ENCODE peak calls at places on chromosome 5, in eight cellular contexts. G, O, P, Y, T, S, M and B are unnamed samples.

GRCh38 chr5:138910546-138911185 is 35.5 kb upstream of the LRRTM2 start:
- DNase-seq in M (no peak), Y (no peak), P (no peak), S (no peak), G (no peak), O (no peak), T (no peak), B (no peak)

GRCh38 chr5:963673-964531 is 44.7 kb upstream of the NKD2 start:
- DNase-seq in Y (no peak), S (peak), O (no peak), M (no peak), T (no peak), G (peak), P (no peak), B (peak)

GRCh38 chr5:10351199-10351881 is 2.2 kb upstream of the MARCHF6 start:
- DNase-seq in S (peak), O (no peak), Y (peak), M (no peak), P (peak), G (no peak), T (peak), B (peak)

GRCh38 chr5:140239939-140240700 is 62.8 kb downstream of the PFDN1 start:
- DNase-seq in M (peak), O (peak), G (peak), S (peak), T (no peak), Y (peak), P (no peak), B (no peak)

GRCh38 chr5:180630426-180630825 is 19.0 kb downstream of the FLT4 start:
- DNase-seq in O (no peak), Y (no peak), G (peak), M (no peak), S (no peak), T (no peak), P (no peak), B (no peak)

GRCh38 chr5:95296291-95296690 is 11.4 kb upstream of the MCTP1 start:
- DNase-seq in S (no peak), G (no peak), T (no peak), P (no peak), O (no peak), M (no peak), Y (no peak), B (no peak)

GRCh38 chr5:139746691-139747582 is 48.7 kb upstream of the PSD2 start:
- DNase-seq in Y (peak), S (peak), P (no peak), G (peak), T (no peak), M (no peak), O (no peak), B (no peak)

GRCh38 chr5:4387295-4387694 is 752.8 kb upstream of the ADAMTS16 start:
- DNase-seq in S (no peak), P (peak), G (no peak), T (no peak), Y (no peak), O (peak), M (no peak), B (no peak)

GRCh38 chr5:64666058-64666457 is 24.2 kb upstream of the SHISAL2B start:
- DNase-seq in M (no peak), T (no peak), P (peak), Y (peak), G (no peak), O (no peak), S (peak), B (peak)

GRCh38 chr5:69230181-69230580 is 4.5 kb upstream of the CDK7 start:
- DNase-seq in M (no peak), P (peak), Y (no peak), O (no peak), S (no peak), G (no peak), T (no peak), B (no peak)

GRCh38 chr5:58133631-58134296 is 326.1 kb downstream of the PLK2 start:
- DNase-seq in P (peak), O (no peak), S (no peak), G (no peak), Y (no peak), T (peak), M (no peak), B (peak)

GRCh38 chr5:136396886-136397285 is 31.5 kb upstream of the TRPC7 start:
- DNase-seq in G (no peak), T (no peak), Y (no peak), O (no peak), S (no peak), M (no peak), P (no peak), B (no peak)

GRCh38 chr5:148924817-148925216 is 98.4 kb downstream of the ADRB2 start:
- DNase-seq in G (no peak), P (peak), O (peak), T (peak), M (no peak), S (no peak), Y (peak), B (no peak)

GRCh38 chr5:150486402-150487198 is 21.3 kb upstream of the NDST1 start:
- DNase-seq in T (peak), O (peak), M (peak), Y (peak), P (peak), S (peak), G (peak), B (no peak)

GRCh38 chr5:112685929-112686328 is 51.8 kb upstream of the APC start:
- DNase-seq in T (no peak), Y (no peak), G (no peak), M (no peak), S (no peak), P (no peak), O (no peak), B (no peak)

GRCh38 chr5:178527458-178528307 is 62.5 kb downstream of the COL23A1 start:
- DNase-seq in T (no peak), O (no peak), Y (no peak), M (no peak), S (no peak), P (no peak), G (peak), B (no peak)

GRCh38 chr5:104344809-104345512 is 782.4 kb upstream of the NUDT12 start:
- DNase-seq in T (no peak), G (no peak), O (no peak), P (peak), Y (peak), M (no peak), S (no peak), B (no peak)

GRCh38 chr5:138873886-138874200 is 1.3 kb downstream of the LRRTM2 start:
- DNase-seq in M (no peak), S (no peak), T (peak), O (no peak), Y (no peak), P (no peak), G (no peak), B (no peak)

GRCh38 chr5:60687927-60688720 is 11.8 kb downstream of the DEPDC1B start:
- DNase-seq in T (no peak), O (no peak), Y (peak), G (no peak), M (no peak), P (peak), S (peak), B (peak)

GRCh38 chr5:99104538-99105132 is 175.8 kb upstream of the CHD1 start:
- DNase-seq in M (no peak), O (no peak), T (no peak), Y (no peak), P (peak), G (no peak), S (peak), B (peak)

GRCh38 chr5:30100929-30101328 is 1092.6 kb upstream of the CDH6 start:
- DNase-seq in O (no peak), G (no peak), S (no peak), Y (no peak), P (no peak), T (no peak), M (no peak), B (no peak)

GRCh38 chr5:94746731-94747124 is 128.3 kb downstream of the SLF1 start:
- DNase-seq in P (no peak), M (no peak), T (no peak), Y (no peak), O (no peak), S (peak), G (no peak), B (no peak)

GRCh38 chr5:14144586-14145355 is 1.6 kb downstream of the TRIO start:
- DNase-seq in M (peak), G (peak), O (peak), T (no peak), P (peak), Y (peak), S (peak), B (no peak)

GRCh38 chr5:127872494-127872893 is 169.3 kb downstream of the CCDC192 start:
- DNase-seq in P (no peak), Y (no peak), M (no peak), G (no peak), S (no peak), T (no peak), O (no peak), B (no peak)

GRCh38 chr5:127875235-127876021 is 172.2 kb downstream of the CCDC192 start:
- DNase-seq in P (peak), T (peak), S (peak), O (no peak), M (peak), G (peak), Y (peak), B (no peak)

GRCh38 chr5:127878174-127878750 is 175.1 kb downstream of the CCDC192 start:
- DNase-seq in Y (peak), P (peak), M (peak), S (peak), O (no peak), G (no peak), T (no peak), B (no peak)

GRCh38 chr5:127871448-127872153 is 168.4 kb downstream of the CCDC192 start:
- DNase-seq in G (no peak), Y (no peak), T (peak), O (no peak), P (peak), M (no peak), S (no peak), B (no peak)

GRCh38 chr5:127876384-127876783 is 173.2 kb downstream of the CCDC192 start:
- DNase-seq in T (no peak), Y (no peak), G (no peak), P (peak), O (no peak), S (no peak), M (no peak), B (no peak)
- H3K27ac ChIP-seq in T (peak), Y (no peak), G (no peak), P (no peak), O (no peak), S (no peak), M (peak), B (no peak)

DNA sequence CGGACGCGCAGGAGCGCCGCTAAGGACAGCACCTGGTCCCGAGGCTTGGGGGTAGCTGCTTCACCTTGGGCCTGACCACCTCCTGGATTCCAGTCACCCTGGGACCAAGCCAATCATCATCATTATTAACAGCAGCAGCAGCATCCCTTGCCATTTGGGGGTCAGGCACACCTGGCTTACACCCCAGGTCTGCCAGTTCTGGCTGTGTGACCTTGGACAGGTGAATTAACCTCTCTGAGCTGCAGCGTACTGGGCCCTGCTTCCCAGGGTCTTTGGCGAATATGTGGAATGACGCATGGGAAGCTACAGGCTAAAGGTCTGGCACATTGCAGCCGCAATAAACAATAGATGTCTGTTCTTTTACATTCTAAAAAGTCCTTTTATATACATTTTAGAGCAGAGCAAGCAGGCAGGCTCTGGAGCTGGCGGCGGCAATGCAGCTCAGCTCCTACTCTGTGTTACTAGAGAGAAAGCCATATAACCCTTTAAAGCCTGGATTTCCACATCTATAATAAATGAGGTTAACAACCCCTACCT is 97.8 kb upstream of the CPLX2 start:
- DNase-seq in P (no peak), Y (peak), S (no peak), M (no peak), O (no peak), G (no peak), T (no peak), B (no peak)
- H3K4me3 ChIP-seq in P (no peak), Y (no peak), S (no peak), M (no peak), O (no peak), G (no peak), T (no peak), B (no peak)

GRCh38 chr5:161284445-161284844 is 262.1 kb downstream of the GABRB2 start:
- DNase-seq in Y (peak), G (no peak), T (no peak), O (no peak), P (no peak), M (no peak), S (no peak), B (no peak)

GRCh38 chr5:161283296-161283695 is 263.2 kb downstream of the GABRB2 start:
- DNase-seq in T (no peak), S (no peak), O (no peak), Y (no peak), M (no peak), G (no peak), P (no peak), B (no peak)

GRCh38 chr5:161287436-161287835 is 259.1 kb downstream of the GABRB2 start:
- DNase-seq in S (no peak), P (no peak), G (no peak), O (no peak), Y (no peak), M (no peak), T (no peak), B (no peak)

GRCh38 chr5:161288071-161288470 is 258.5 kb downstream of the GABRB2 start:
- DNase-seq in O (no peak), S (no peak), P (no peak), T (no peak), M (no peak), G (no peak), Y (no peak), B (no peak)

GRCh38 chr5:161286066-161286655 is 260.4 kb downstream of the GABRB2 start:
- DNase-seq in Y (no peak), P (no peak), O (no peak), M (no peak), S (no peak), G (no peak), T (no peak), B (no peak)
- H3K27ac ChIP-seq in Y (no peak), P (no peak), O (no peak), M (no peak), S (no peak), G (no peak), T (no peak), B (no peak)

GRCh38 chr5:156879665-156880285 is 29.7 kb downstream of the PPP1R2B start:
- DNase-seq in Y (no peak), S (no peak), P (no peak), T (no peak), O (no peak), M (no peak), G (no peak), B (no peak)
- H3K4me3 ChIP-seq in Y (no peak), S (no peak), P (no peak), T (no peak), O (no peak), M (no peak), G (no peak), B (no peak)

GRCh38 chr5:143306040-143306439 is 97.4 kb downstream of the NR3C1 start:
- DNase-seq in M (no peak), G (no peak), S (no peak), T (no peak), Y (no peak), P (no peak), O (no peak), B (no peak)
- H3K27ac ChIP-seq in M (no peak), G (no peak), S (no peak), T (no peak), Y (no peak), P (no peak), O (no peak), B (no peak)

DNA sequence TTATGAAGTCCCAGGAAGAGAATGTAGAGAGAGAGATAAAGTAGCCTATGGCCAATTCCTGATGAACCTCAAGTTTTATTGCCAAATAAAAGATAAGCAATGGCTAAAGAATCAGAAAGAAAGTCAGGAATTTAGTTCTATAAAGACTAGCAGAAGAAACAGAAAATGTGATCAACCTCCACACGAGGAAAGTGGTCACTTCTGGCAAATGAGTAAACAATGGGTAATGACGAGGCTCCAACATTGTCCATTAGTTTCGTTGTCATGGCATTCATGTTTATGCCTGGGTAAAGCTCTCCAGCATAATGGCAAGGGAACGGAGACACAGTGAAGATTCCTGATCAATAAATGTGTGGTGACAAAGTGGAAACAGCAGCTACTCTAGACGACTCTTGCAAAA is 341.8 kb upstream of the CTNND2 start:
- DNase-seq in M (no peak), T (no peak), G (no peak), P (no peak), O (no peak), S (no peak), Y (no peak), B (no peak)
- H3K4me3 ChIP-seq in M (no peak), T (no peak), G (no peak), P (no peak), O (no peak), S (no peak), Y (no peak), B (no peak)

GRCh38 chr5:173781826-173782670 is 106.1 kb upstream of the CPEB4 start:
- DNase-seq in T (peak), O (peak), P (peak), G (peak), Y (no peak), M (peak), S (peak), B (peak)

GRCh38 chr5:173781432-173781825 is 106.7 kb upstream of the CPEB4 start:
- DNase-seq in M (no peak), P (no peak), T (peak), O (no peak), S (no peak), Y (no peak), G (no peak), B (peak)

GRCh38 chr5:173782671-173783101 is 105.5 kb upstream of the CPEB4 start:
- DNase-seq in O (no peak), Y (no peak), T (no peak), S (no peak), M (no peak), P (no peak), G (no peak), B (no peak)

GRCh38 chr5:173778784-173779304 is 109.3 kb upstream of the CPEB4 start:
- DNase-seq in P (no peak), Y (no peak), G (no peak), S (peak), O (no peak), M (no peak), T (peak), B (peak)

DNA sequence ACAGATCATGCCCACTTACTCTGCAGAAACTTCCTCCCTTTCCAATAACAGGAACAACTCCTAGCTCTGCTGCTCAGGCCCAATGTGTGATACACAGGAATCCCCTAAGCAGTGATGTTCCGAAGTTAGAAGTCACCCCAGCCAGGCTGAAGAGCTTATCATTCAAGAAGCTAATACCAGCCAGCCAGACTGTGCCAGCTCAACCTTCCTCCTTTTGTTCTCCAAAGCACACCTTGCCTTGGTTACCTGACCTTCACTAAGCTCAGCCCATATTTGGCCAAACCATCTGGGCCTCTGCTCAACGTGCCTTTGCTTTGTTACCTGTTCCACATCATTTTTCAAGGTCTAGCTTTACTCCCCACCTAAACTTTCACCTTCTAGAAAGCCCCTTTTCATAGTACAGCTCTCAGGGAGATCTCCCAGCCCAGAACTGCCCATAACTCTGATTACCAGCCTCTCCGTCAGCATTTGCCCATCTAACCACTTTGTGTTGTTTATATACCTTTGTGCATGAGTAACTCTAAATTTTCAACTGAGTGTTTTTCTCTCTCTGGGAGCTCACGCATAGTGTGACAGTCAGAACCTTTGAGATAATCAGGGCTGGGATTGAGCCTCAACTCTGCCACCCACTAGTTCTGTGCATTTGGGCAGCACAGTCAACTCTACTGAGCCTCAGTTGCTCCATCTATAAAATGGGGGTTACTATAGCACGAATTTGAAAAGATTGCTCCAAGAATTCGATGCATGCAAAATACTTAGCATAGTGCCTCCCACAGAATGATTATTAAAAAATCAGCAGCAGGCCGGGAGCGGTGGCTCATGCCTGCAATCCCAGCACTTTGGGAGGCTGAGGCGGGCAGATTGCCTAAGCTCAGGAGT is 107.6 kb upstream of the CPEB4 start:
- DNase-seq in T (no peak), G (no peak), P (no peak), M (no peak), Y (no peak), S (peak), O (no peak), B (no peak)
- H3K27ac ChIP-seq in T (peak), G (no peak), P (no peak), M (peak), Y (no peak), S (no peak), O (no peak), B (peak)

GRCh38 chr5:76363385-76364261 is 39.5 kb upstream of the IQGAP2 start:
- DNase-seq in G (no peak), O (peak), T (no peak), M (no peak), P (no peak), S (no peak), Y (no peak), B (no peak)
- H3K4me3 ChIP-seq in G (no peak), O (no peak), T (no peak), M (no peak), P (no peak), S (no peak), Y (no peak), B (no peak)

GRCh38 chr5:134550271-134551214 is 25.1 kb downstream of the JADE2 start:
- DNase-seq in G (no peak), Y (no peak), P (no peak), M (no peak), S (no peak), T (no peak), O (no peak), B (no peak)

GRCh38 chr5:134547579-134547978 is 22.1 kb downstream of the JADE2 start:
- DNase-seq in S (peak), T (no peak), G (peak), Y (no peak), O (no peak), P (peak), M (peak), B (peak)

GRCh38 chr5:134547999-134548626 is 22.6 kb downstream of the JADE2 start:
- DNase-seq in Y (no peak), T (no peak), S (no peak), P (no peak), G (no peak), M (no peak), O (no peak), B (no peak)

GRCh38 chr5:134551891-134552290 is 26.4 kb downstream of the JADE2 start:
- DNase-seq in P (no peak), M (no peak), Y (no peak), O (no peak), T (no peak), S (no peak), G (no peak), B (no peak)

DNA sequence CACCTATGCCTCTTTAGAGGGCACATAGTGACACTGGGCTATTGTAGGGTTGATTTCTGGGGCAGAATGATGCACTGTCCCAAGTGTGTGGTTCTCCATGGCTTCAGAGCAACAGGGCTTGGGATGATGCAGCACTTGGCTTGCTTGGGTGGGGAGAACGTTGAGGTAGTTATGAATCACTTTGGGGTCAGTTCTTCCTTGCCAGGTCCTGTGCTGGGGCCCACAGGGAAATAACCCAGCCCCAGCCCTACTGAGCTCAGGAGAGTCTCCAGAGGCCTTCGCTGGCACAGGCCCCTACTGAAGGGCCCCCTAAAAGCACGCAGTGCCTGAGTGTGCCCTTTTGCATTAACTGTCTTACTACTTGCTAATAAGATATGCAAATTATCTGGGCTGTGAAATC is 24.2 kb downstream of the JADE2 start:
- DNase-seq in P (peak), O (no peak), T (no peak), G (no peak), Y (no peak), M (no peak), S (no peak), B (no peak)
- H3K27ac ChIP-seq in P (no peak), O (no peak), T (no peak), G (no peak), Y (no peak), M (peak), S (no peak), B (peak)